ENCODE peak calls at places on chromosomes 4 and X, in nine cellular contexts. One of them, this sample, is unnamed.

GRCh38 chr4:2848449-2848848 is 4.8 kb downstream of the ADD1 start:
- DNase-seq in activated CD4-positive, alpha-beta T cell treated with anti-CD3 and anti-CD28 coated beads, Interleukin-2, amount 50 U/mL, for 24 hours: no peak
- DNase-seq in SK-N-DZ: no peak
- DNase-seq in RWPE1: no peak
- DNase-seq in hypothalamus: no peak
- DNase-seq in AG04450: no peak
- DNase-seq in naive thymus-derived CD4-positive, alpha-beta T cell: no peak
- DNase-seq in iPS-NIHi11: no peak
- DNase-seq in heart right ventricle: no peak
- DNase-seq in this sample: no peak

GRCh38 chrX:97672138-97672537 is 788.4 kb downstream of the RPA4 start:
- DNase-seq in activated CD4-positive, alpha-beta T cell treated with anti-CD3 and anti-CD28 coated beads, Interleukin-2, amount 50 U/mL, for 24 hours: no peak
- DNase-seq in SK-N-DZ: peak; percentile 16
- DNase-seq in RWPE1: no peak
- DNase-seq in hypothalamus: no peak
- DNase-seq in AG04450: no peak
- DNase-seq in naive thymus-derived CD4-positive, alpha-beta T cell: no peak
- DNase-seq in iPS-NIHi11: no peak
- DNase-seq in heart right ventricle: no peak
- DNase-seq in this sample: peak; percentile 48

GRCh38 chr4:24537025-24537424 is 47.3 kb downstream of the DHX15 start:
- DNase-seq in activated CD4-positive, alpha-beta T cell treated with anti-CD3 and anti-CD28 coated beads, Interleukin-2, amount 50 U/mL, for 24 hours: no peak
- DNase-seq in SK-N-DZ: no peak
- DNase-seq in RWPE1: no peak
- DNase-seq in hypothalamus: no peak
- DNase-seq in AG04450: no peak
- DNase-seq in naive thymus-derived CD4-positive, alpha-beta T cell: no peak
- DNase-seq in iPS-NIHi11: no peak
- DNase-seq in heart right ventricle: no peak
- DNase-seq in this sample: no peak

GRCh38 chr4:185811509-185812364 is at the start of gene SORBS2:
- DNase-seq in activated CD4-positive, alpha-beta T cell treated with anti-CD3 and anti-CD28 coated beads, Interleukin-2, amount 50 U/mL, for 24 hours: no peak
- DNase-seq in SK-N-DZ: peak; percentile 42
- DNase-seq in RWPE1: peak; percentile 25
- DNase-seq in hypothalamus: no peak
- DNase-seq in AG04450: no peak
- DNase-seq in naive thymus-derived CD4-positive, alpha-beta T cell: no peak
- DNase-seq in iPS-NIHi11: peak; percentile 75
- DNase-seq in heart right ventricle: peak; percentile 35
- DNase-seq in this sample: peak; percentile 13

GRCh38 chr4:48196758-48197504 is 62.9 kb upstream of the TXK start:
- DNase-seq in activated CD4-positive, alpha-beta T cell treated with anti-CD3 and anti-CD28 coated beads, Interleukin-2, amount 50 U/mL, for 24 hours: no peak
- DNase-seq in SK-N-DZ: no peak
- DNase-seq in RWPE1: no peak
- DNase-seq in hypothalamus: no peak
- DNase-seq in AG04450: no peak
- DNase-seq in naive thymus-derived CD4-positive, alpha-beta T cell: no peak
- DNase-seq in iPS-NIHi11: no peak
- DNase-seq in heart right ventricle: no peak
- DNase-seq in this sample: no peak

GRCh38 chrX:69109706-69110635 is 55.3 kb downstream of the PJA1 start:
- DNase-seq in activated CD4-positive, alpha-beta T cell treated with anti-CD3 and anti-CD28 coated beads, Interleukin-2, amount 50 U/mL, for 24 hours: no peak
- DNase-seq in SK-N-DZ: no peak
- DNase-seq in RWPE1: peak; percentile 70
- DNase-seq in hypothalamus: no peak
- DNase-seq in AG04450: peak; percentile 34
- DNase-seq in naive thymus-derived CD4-positive, alpha-beta T cell: no peak
- DNase-seq in iPS-NIHi11: no peak
- DNase-seq in heart right ventricle: no peak
- DNase-seq in this sample: no peak

GRCh38 chrX:96002401-96002800 is 682.2 kb upstream of the DIAPH2 start:
- DNase-seq in activated CD4-positive, alpha-beta T cell treated with anti-CD3 and anti-CD28 coated beads, Interleukin-2, amount 50 U/mL, for 24 hours: no peak
- DNase-seq in SK-N-DZ: no peak
- DNase-seq in RWPE1: no peak
- DNase-seq in hypothalamus: no peak
- DNase-seq in AG04450: peak; percentile 18
- DNase-seq in naive thymus-derived CD4-positive, alpha-beta T cell: no peak
- DNase-seq in iPS-NIHi11: no peak
- DNase-seq in heart right ventricle: no peak
- DNase-seq in this sample: no peak

GRCh38 chr4:123699823-123700822 is 303.5 kb downstream of the SPRY1 start:
- DNase-seq in activated CD4-positive, alpha-beta T cell treated with anti-CD3 and anti-CD28 coated beads, Interleukin-2, amount 50 U/mL, for 24 hours: no peak
- DNase-seq in SK-N-DZ: no peak
- DNase-seq in RWPE1: peak; percentile 20
- DNase-seq in hypothalamus: no peak
- DNase-seq in AG04450: peak; percentile 82
- DNase-seq in naive thymus-derived CD4-positive, alpha-beta T cell: no peak
- DNase-seq in iPS-NIHi11: no peak
- DNase-seq in heart right ventricle: peak; percentile 13
- DNase-seq in this sample: no peak

GRCh38 chr4:67035986-67036385 is 509.3 kb downstream of the CENPC start:
- DNase-seq in activated CD4-positive, alpha-beta T cell treated with anti-CD3 and anti-CD28 coated beads, Interleukin-2, amount 50 U/mL, for 24 hours: no peak
- DNase-seq in SK-N-DZ: no peak
- DNase-seq in RWPE1: no peak
- DNase-seq in hypothalamus: no peak
- DNase-seq in AG04450: no peak
- DNase-seq in naive thymus-derived CD4-positive, alpha-beta T cell: no peak
- DNase-seq in iPS-NIHi11: no peak
- DNase-seq in heart right ventricle: no peak
- DNase-seq in this sample: no peak

GRCh38 chr4:138710297-138710696 is 305.3 kb upstream of the NOCT start:
- DNase-seq in activated CD4-positive, alpha-beta T cell treated with anti-CD3 and anti-CD28 coated beads, Interleukin-2, amount 50 U/mL, for 24 hours: no peak
- DNase-seq in SK-N-DZ: no peak
- DNase-seq in RWPE1: no peak
- DNase-seq in hypothalamus: no peak
- DNase-seq in AG04450: no peak
- DNase-seq in naive thymus-derived CD4-positive, alpha-beta T cell: no peak
- DNase-seq in iPS-NIHi11: no peak
- DNase-seq in heart right ventricle: no peak
- DNase-seq in this sample: no peak

GRCh38 chr4:2833671-2834000 is 10.0 kb upstream of the ADD1 start:
- DNase-seq in activated CD4-positive, alpha-beta T cell treated with anti-CD3 and anti-CD28 coated beads, Interleukin-2, amount 50 U/mL, for 24 hours: no peak
- DNase-seq in SK-N-DZ: no peak
- DNase-seq in RWPE1: no peak
- DNase-seq in hypothalamus: no peak
- DNase-seq in AG04450: no peak
- DNase-seq in naive thymus-derived CD4-positive, alpha-beta T cell: no peak
- DNase-seq in iPS-NIHi11: no peak
- DNase-seq in heart right ventricle: no peak
- DNase-seq in this sample: no peak

GRCh38 chr4:47462799-47463234 is 685 bp downstream of the COMMD8 start:
- DNase-seq in activated CD4-positive, alpha-beta T cell treated with anti-CD3 and anti-CD28 coated beads, Interleukin-2, amount 50 U/mL, for 24 hours: no peak
- DNase-seq in SK-N-DZ: no peak
- DNase-seq in RWPE1: no peak
- DNase-seq in hypothalamus: no peak
- DNase-seq in AG04450: no peak
- DNase-seq in naive thymus-derived CD4-positive, alpha-beta T cell: no peak
- DNase-seq in iPS-NIHi11: no peak
- DNase-seq in heart right ventricle: no peak
- DNase-seq in this sample: no peak

This sample was measured in DMS 273 treated with DMSO at 0.1 percent for 48 hours.